ENCODE peak calls at places on chromosomes 2 and 18, in four cellular contexts. W, I, K and T are unnamed samples. For H3K9me3, the result is how much of the 10 kb centered on the place peaks cover.

GRCh38 chr18:9898792-9899549 is 13.2 kb downstream of the TXNDC2 start:
- DNase-seq in K (no peak), I (no peak), W (no peak), T (no peak)

GRCh38 chr2:233449071-233449901 is 95.0 kb downstream of the DGKD start:
- DNase-seq in I (peak), K (no peak), W (peak), T (no peak)

GRCh38 chr2:46848446-46848845 is 67.2 kb downstream of the MCFD2 start:
- DNase-seq in I (no peak), W (no peak), K (no peak), T (no peak)

GRCh38 chr18:60935046-60935445 is 398.2 kb upstream of the CDH20 start:
- DNase-seq in K (no peak), I (no peak), W (peak), T (no peak)

GRCh38 chr2:106536490-106536889 is 49.3 kb downstream of the CD8B2 start:
- DNase-seq in I (no peak), K (no peak), W (no peak), T (no peak)

GRCh38 chr2:30305235-30305634 is 73.9 kb downstream of the LBH start:
- DNase-seq in I (no peak), K (no peak), W (peak), T (no peak)

GRCh38 chr2:98807221-98807620 is 76.3 kb upstream of the MGAT4A start:
- DNase-seq in K (peak), W (no peak), I (no peak), T (peak)

GRCh38 chr2:70475266-70475665 is 78.4 kb downstream of the TGFA start:
- DNase-seq in I (no peak), W (no peak), K (peak), T (peak)

GRCh38 chr2:218234487-218234886 is 17.5 kb downstream of the ARPC2 start:
- DNase-seq in I (no peak), K (no peak), W (no peak), T (no peak)

GRCh38 chr2:195559431-195559914 is 97.6 kb upstream of the SLC39A10 start:
- DNase-seq in I (peak), W (peak), K (peak), T (peak)

GRCh38 chr2:168475636-168476035 is 19.6 kb downstream of the CERS6 start:
- DNase-seq in W (peak), I (no peak), K (no peak), T (no peak)

GRCh38 chr2:67600472-67600871 is 203.3 kb downstream of the ETAA1 start:
- DNase-seq in W (no peak), K (no peak), I (no peak), T (no peak)

GRCh38 chr2:23418490-23418911 is 33.5 kb downstream of the KLHL29 start:
- DNase-seq in W (peak), K (no peak), I (no peak), T (no peak)

GRCh38 chr18:14924226-14924625 is 176.3 kb downstream of the ANKRD30B start:
- DNase-seq in W (peak), I (no peak), K (no peak), T (no peak)
- H3K9me3 ChIP-seq in W (under half), I (under half), K (under half), T (under half)

GRCh38 chr2:206193643-206194382 is 34.1 kb downstream of the EEF1B2 start:
- DNase-seq in I (no peak), K (no peak), W (no peak), T (no peak)
- H3K4me3 ChIP-seq in I (no peak), K (no peak), W (no peak), T (no peak)

DNA sequence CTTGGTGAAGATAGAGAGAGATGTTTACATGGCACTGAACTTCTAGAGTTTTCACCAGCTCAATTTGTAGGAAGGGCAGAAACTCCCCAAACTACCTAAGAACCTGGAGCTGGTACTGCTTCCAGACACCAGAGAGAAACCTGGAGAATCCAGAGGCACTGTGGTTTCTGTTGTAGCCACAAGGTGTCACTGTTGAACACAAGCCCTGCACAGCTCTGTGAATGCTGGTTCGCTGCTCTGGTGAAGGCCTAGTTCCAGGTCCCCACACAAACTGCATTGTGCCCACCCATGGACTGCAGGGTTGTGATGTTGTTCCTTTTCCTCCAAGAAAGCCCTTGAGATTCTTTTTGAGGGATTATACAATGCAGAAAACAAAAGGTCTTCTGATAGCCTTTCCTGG is 150.5 kb upstream of the HS6ST1 start:
- DNase-seq in W (no peak), I (no peak), K (no peak), T (no peak)
- H3K9me3 ChIP-seq in W (under half), I (under half), K (under half), T (under half)

GRCh38 chr2:159137511-159138101 is 148.9 kb downstream of the WDSUB1 start:
- DNase-seq in W (no peak), I (no peak), K (no peak), T (no peak)
- H3K4me3 ChIP-seq in W (no peak), I (no peak), K (no peak), T (no peak)

GRCh38 chr18:77524909-77525308 is 275.3 kb downstream of the GALR1 start:
- DNase-seq in K (no peak), I (no peak), W (no peak), T (no peak)

GRCh38 chr18:77517901-77518300 is 268.3 kb downstream of the GALR1 start:
- DNase-seq in I (no peak), K (no peak), W (no peak), T (no peak)

GRCh38 chr18:77520767-77521166 is 271.1 kb downstream of the GALR1 start:
- DNase-seq in K (no peak), I (no peak), W (no peak), T (no peak)

GRCh38 chr18:77526962-77527361 is 277.3 kb downstream of the GALR1 start:
- DNase-seq in I (no peak), K (no peak), W (no peak), T (no peak)

DNA sequence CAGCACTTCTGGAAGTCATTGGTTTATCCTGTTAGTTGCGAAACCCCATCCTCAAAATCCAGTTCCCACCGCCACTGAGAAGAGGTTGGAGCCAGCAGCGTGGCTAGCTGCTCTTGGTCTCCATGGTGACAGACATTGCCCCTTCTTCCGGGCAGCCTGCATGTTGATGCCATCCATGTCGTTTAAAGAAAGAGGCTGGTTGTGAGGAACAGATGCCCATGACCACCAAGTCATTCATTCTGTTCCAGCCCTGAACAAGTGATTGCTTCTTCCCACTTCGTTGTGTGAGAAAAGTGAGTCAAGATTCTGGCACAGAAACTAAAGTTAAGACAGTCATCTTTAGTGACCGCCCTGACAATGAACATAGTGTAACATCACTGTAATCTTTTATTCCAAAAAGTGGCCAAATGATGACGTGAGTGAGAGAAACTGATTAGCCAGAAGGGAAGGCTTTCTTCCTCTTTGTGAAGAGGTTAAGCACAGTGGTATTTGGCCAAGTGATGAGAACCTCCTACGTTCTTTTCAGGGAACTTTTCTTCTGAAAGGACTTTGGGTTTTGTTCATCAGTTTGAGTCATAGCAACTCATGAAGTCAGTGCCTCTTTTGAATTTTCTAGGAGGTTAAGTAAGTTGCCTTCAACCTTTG is 272.5 kb downstream of the GALR1 start:
- DNase-seq in K (no peak), I (no peak), W (no peak), T (no peak)
- H3K9me3 ChIP-seq in K (under half), I (under half), W (under half), T (under half)

DNA sequence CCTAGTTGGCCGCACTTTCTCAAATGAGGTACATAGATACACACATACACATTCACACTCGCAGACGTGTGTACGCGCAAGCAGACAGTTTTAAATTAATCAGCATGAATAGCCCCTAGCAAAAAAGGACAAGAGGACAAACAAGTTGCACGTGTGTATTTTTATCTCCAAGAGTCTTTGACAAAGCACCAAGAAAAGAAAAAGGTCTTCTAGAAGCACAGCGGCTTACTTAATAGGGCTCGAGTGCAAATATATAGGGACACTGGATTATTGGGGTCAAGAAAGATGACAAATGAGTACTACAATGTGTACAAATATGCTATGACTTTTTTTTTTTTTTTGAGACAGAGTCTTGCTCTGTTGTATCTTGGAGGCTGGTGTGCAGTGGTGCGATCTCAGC is 1.7 kb upstream of the BCL2 start:
- DNase-seq in W (no peak), I (no peak), K (no peak), T (no peak)
- H3K4me3 ChIP-seq in W (no peak), I (no peak), K (no peak), T (peak)

GRCh38 chr2:16317211-16317830 is 348.3 kb downstream of the CYRIA start:
- DNase-seq in W (no peak), K (no peak), I (no peak), T (no peak)

GRCh38 chr2:16315458-16315835 is 350.2 kb downstream of the CYRIA start:
- DNase-seq in K (no peak), W (no peak), I (no peak), T (no peak)

GRCh38 chr2:16316456-16317210 is 349.0 kb downstream of the CYRIA start:
- DNase-seq in W (no peak), K (no peak), I (no peak), T (no peak)

GRCh38 chr2:16314691-16315457 is 350.8 kb downstream of the CYRIA start:
- DNase-seq in W (no peak), K (no peak), I (no peak), T (no peak)

GRCh38 chr2:16315911-16316310 is 349.7 kb downstream of the CYRIA start:
- DNase-seq in W (no peak), K (no peak), I (no peak), T (no peak)
- H3K9me3 ChIP-seq in W (under half), K (under half), I (under half), T (under half)

GRCh38 chr2:174666312-174666711 is 68.7 kb upstream of the WIPF1 start:
- DNase-seq in W (no peak), I (no peak), K (no peak), T (no peak)
- H3K4me3 ChIP-seq in W (no peak), I (no peak), K (no peak), T (no peak)

GRCh38 chr18:72114801-72115594 is 429.1 kb downstream of the CBLN2 start:
- DNase-seq in I (no peak), K (no peak), W (no peak), T (no peak)
- H3K9me3 ChIP-seq in I (under half), K (under half), W (under half), T (under half)

GRCh38 chr2:135874966-135875365 is 1.3 kb downstream of the MCM6 start:
- DNase-seq in W (no peak), K (no peak), I (no peak), T (no peak)
- H3K4me3 ChIP-seq in W (peak), K (peak), I (peak), T (peak)